ENCODE peak calls at places on chromosomes 4 and X, in nine cellular contexts. I is posterior cingulate gyrus; Z is stimulated activated naive B cell treated with anti-CD40 and anti-IgM and Interleukin-4, amounts not matched to agents 10 μg/mL and 1 μg/mL and 100 μg/mL, for 72 hours; O is AG04450; F is psoas muscle; J is mesothelial cell of epicardium; B is WTC11; P is CD8-positive, alpha-beta T cell; A is HS-5. X is an unnamed sample.

GRCh38 chrX:16743604-16744325 is 24.4 kb downstream of the SYAP1 start:
- DNase-seq in B (no peak), J (no peak), I (no peak), A (peak), P (no peak), F (no peak), O (peak), Z (no peak), X (no peak)

GRCh38 chr4:147583876-147584275 is 33.3 kb upstream of the TMEM184C start:
- DNase-seq in B (no peak), A (no peak), P (no peak), F (no peak), I (no peak), J (no peak), O (no peak), Z (no peak), X (no peak)

GRCh38 chr4:185115827-185116232 is 27.2 kb upstream of the SLC25A4 start:
- DNase-seq in Z (no peak), J (peak), P (no peak), O (peak), B (peak), A (no peak), F (peak), I (no peak), X (no peak)

GRCh38 chr4:150354214-150354796 is 227.6 kb upstream of the MAB21L2 start:
- DNase-seq in O (no peak), A (no peak), J (no peak), F (no peak), I (no peak), P (no peak), B (no peak), Z (no peak), X (no peak)

GRCh38 chr4:6987566-6987920 is 55.6 kb upstream of the TADA2B start:
- DNase-seq in P (no peak), A (peak), B (no peak), O (no peak), Z (no peak), J (no peak), I (no peak), F (no peak), X (no peak)

GRCh38 chr4:111854494-111855087 is 290.7 kb upstream of the FAM241A start:
- DNase-seq in F (no peak), I (peak), P (no peak), O (peak), B (no peak), Z (no peak), A (peak), J (no peak), X (peak)

GRCh38 chrX:44882635-44883034 is 9.6 kb downstream of the KDM6A start:
- DNase-seq in B (no peak), A (no peak), Z (no peak), I (no peak), J (no peak), P (no peak), O (no peak), F (no peak), X (no peak)

GRCh38 chr4:128946929-128947328 is 137.4 kb downstream of the JADE1 start:
- DNase-seq in I (no peak), P (no peak), F (no peak), A (no peak), O (no peak), B (no peak), Z (no peak), J (no peak), X (no peak)

GRCh38 chr4:100977746-100978397 is 369.5 kb downstream of the PPP3CA start:
- DNase-seq in B (no peak), A (no peak), F (no peak), P (no peak), I (no peak), O (no peak), J (no peak), Z (no peak), X (no peak)

GRCh38 chr4:82213485-82214162 is 160.2 kb downstream of the HNRNPD start:
- DNase-seq in O (no peak), J (no peak), Z (no peak), F (no peak), I (no peak), P (no peak), A (no peak), B (no peak), X (no peak)